ENCODE peak calls at places on chromosomes 11 and 22, in seven cellular contexts. T is esophagus muscularis mucosa, J is ovary, M is adipocyte, A is thoracic aorta, B is HCT116, Q is IMR-90. K is an unnamed sample.

GRCh38 chr22:49350441-49351121 is 477.1 kb downstream of the BRD1 start:
- DNase-seq in J (no peak), B (no peak), M (no peak), A (no peak), Q (no peak), T (no peak), K (peak; percentile 16)

GRCh38 chr11:84965484-84965883 is 661.7 kb downstream of the DLG2 start:
- DNase-seq in B (no peak), A (no peak), Q (no peak), M (no peak), T (no peak), J (no peak), K (no peak)

GRCh38 chr11:47192111-47192510 is 5.9 kb upstream of the PACSIN3 start:
- DNase-seq in Q (no peak), B (no peak), A (no peak), J (no peak), M (no peak), T (no peak), K (no peak)

GRCh38 chr11:102309621-102310541 is 7.4 kb upstream of the BIRC3 start:
- DNase-seq in T (no peak), J (no peak), A (no peak), Q (no peak), B (no peak), M (peak; percentile 53), K (no peak)

GRCh38 chr11:35391922-35392813 is 27.2 kb downstream of the SLC1A2 start:
- DNase-seq in Q (peak; percentile 84), B (peak; percentile 49), T (peak; percentile 94), M (peak; percentile 93), J (peak; percentile 65), A (peak; percentile 21), K (peak; percentile 84)

GRCh38 chr11:35714882-35715612 is 52.5 kb downstream of the TRIM44 start:
- DNase-seq in M (peak; percentile 18), Q (peak; percentile 76), T (no peak), A (no peak), J (no peak), B (no peak), K (no peak)

GRCh38 chr11:1771273-1771672 is 7.5 kb upstream of the CTSD start:
- DNase-seq in B (no peak), A (peak; percentile 0), T (no peak), M (no peak), J (no peak), Q (no peak), K (no peak)

GRCh38 chr11:57370251-57370650 is 10.7 kb downstream of the PRG3 start:
- DNase-seq in T (no peak), A (no peak), B (no peak), M (peak; percentile 31), J (no peak), Q (peak; percentile 73), K (peak; percentile 60)

GRCh38 chr22:49768961-49769690 is 58.5 kb downstream of the BRD1 start:
- DNase-seq in T (no peak), Q (peak; percentile 61), A (no peak), B (no peak), M (no peak), J (peak; percentile 60), K (no peak)

GRCh38 chr22:49324527-49325491 is 502.9 kb downstream of the BRD1 start:
- DNase-seq in M (no peak), A (no peak), Q (no peak), J (no peak), T (peak; percentile 87), B (no peak), K (no peak)

GRCh38 chr11:120141144-120142071 is 3.5 kb upstream of the TRIM29 start:
- DNase-seq in Q (no peak), B (no peak), J (no peak), A (no peak), M (no peak), T (peak; percentile 89), K (no peak)

GRCh38 chr11:121932646-121933185 is 183.3 kb downstream of the BLID start:
- DNase-seq in M (peak; percentile 15), Q (no peak), T (peak; percentile 7), J (no peak), A (no peak), B (no peak), K (no peak)

GRCh38 chr11:82864268-82864667 is 36.0 kb downstream of the PRCP start:
- DNase-seq in T (no peak), B (peak; percentile 32), Q (peak; percentile 41), J (peak; percentile 39), A (no peak), M (peak; percentile 57), K (peak; percentile 55)

DNA sequence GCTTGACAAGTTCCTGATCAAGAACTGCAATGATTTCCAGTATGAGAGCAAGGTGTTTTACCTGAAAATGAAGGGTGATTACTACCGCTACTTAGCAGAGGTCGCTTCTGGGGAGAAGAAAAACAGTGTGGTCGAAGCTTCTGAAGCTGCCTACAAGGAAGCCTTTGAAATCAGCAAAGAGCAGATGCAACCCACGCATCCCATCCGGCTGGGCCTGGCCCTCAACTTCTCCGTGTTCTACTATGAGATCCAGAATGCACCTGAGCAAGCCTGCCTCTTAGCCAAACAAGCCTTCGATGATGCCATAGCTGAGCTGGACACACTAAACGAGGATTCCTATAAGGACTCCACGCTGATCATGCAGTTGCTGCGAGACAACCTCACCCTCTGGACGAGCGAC is 12.0 kb downstream of the YWHAH start:
- DNase-seq in A (no peak), M (no peak), B (no peak), J (no peak), T (no peak), Q (no peak), K (no peak)
- H3K4me3 ChIP-seq in A (no peak overlapping the region), M (no peak overlapping the region), B (no peak overlapping the region), J (no peak overlapping the region), T (no peak overlapping the region), Q (no peak overlapping the region), K (no peak overlapping the region)

DNA sequence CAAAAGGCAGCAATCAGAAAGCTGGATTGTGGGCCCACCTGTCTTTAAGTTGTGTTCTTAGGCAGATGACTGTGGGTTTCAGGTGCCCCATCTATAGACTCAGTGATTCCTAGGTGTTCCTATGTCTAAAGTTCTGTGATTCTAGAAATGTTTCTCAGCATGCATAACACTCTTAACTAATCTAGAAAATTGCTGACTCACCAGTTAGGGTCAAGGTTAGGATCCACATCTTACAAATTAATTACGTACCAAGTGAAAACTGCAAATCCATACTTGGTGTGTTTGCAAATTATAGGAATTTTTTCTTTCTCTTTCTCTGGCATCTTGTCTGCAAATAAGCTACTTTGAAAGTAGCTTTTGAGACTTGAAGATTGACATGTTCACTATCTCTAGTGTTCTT is 7.7 kb downstream of the CECR2 start:
- DNase-seq in B (no peak), M (no peak), T (no peak), J (no peak), Q (no peak), A (no peak), K (no peak)
- H3K27me3 ChIP-seq in B (no peaks in the 10 kb centered on the region), M (peaks cover 49% of the 10 kb centered on the region), T (no peaks in the 10 kb centered on the region), J (no peaks in the 10 kb centered on the region), Q (peaks cover 2% of the 10 kb centered on the region), A (no peaks in the 10 kb centered on the region), K (peaks cover 9% of the 10 kb centered on the region)

DNA sequence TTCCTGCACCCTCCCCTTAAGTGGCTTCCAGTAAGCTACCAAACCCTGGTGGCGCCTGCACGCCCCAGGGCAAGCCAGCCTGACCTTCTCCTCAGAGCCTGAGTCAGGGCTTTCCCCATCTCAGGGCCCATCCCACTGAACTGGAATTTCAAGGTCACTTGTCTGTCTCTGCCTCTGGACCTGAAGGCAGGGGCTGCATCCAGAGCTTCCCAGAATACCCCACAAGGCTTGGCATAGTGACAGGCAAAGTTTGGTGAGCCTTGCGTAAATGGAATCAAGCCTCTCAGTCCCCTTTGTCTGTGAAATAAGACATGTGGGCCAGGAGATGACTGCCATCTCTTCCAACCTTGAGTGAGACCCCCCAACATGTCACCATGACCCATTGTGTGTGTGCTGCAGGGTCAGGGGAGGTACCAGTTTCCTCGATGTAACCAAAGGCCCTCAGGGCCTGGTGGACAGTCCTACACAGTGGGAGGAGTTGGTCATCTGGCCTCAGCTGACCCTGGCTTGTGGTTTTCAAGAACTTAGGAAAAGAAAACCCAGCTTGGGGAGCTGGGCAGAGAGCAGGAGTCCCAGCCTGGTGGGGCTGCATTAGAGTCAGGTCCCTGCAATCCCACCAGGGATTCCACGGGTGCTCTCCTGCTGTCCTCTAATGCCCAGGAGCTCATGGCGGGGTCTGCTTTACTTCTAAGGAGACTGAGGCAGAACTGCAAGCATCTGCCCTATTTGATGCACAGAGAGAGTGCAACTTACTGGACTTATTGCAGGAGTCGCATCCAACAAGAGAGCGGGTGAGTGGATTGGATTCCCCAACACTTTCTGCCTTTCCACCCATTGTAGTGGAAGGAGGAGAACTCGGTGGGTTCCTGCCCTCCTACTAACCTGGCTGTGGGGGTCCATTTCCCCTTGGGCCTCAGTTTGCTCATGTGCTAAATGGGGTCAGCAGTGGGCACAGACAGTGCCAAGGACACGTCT is 8.8 kb downstream of the ALX4 start:
- DNase-seq in T (no peak), M (peak; percentile 73), Q (no peak), A (no peak), J (no peak), B (no peak), K (peak; percentile 33)
- H3K4me3 ChIP-seq in T (no peak overlapping the region), M (no peak overlapping the region), Q (no peak overlapping the region), A (no peak overlapping the region), J (no peak overlapping the region), B (no peak overlapping the region), K (no peak overlapping the region)

GRCh38 chr11:69233761-69234136 is 60.2 kb upstream of the MYEOV start:
- DNase-seq in Q (no peak), A (no peak), M (no peak), J (no peak), T (no peak), B (no peak), K (no peak)
- H3K27me3 ChIP-seq in Q (peaks cover 47% of the 10 kb centered on the region), A (no peaks in the 10 kb centered on the region), M (peaks cover 45% of the 10 kb centered on the region), J (no peaks in the 10 kb centered on the region), T (no peaks in the 10 kb centered on the region), B (no peaks in the 10 kb centered on the region), K (no peaks in the 10 kb centered on the region)

GRCh38 chr11:107018902-107019493 is 722 bp upstream of the GUCY1A2 start:
- DNase-seq in B (no peak), Q (peak; percentile 61), J (peak; percentile 54), A (no peak), T (no peak), M (peak; percentile 91), K (peak; percentile 72)
- H3K4me3 ChIP-seq in B (no peak overlapping the region), Q (peak overlapping the region; percentile 21), J (peak overlapping the region; percentile 49), A (peak overlapping the region; percentile 47), T (peak overlapping the region; percentile 49), M (peak overlapping the region; percentile 89), K (peak overlapping the region; percentile 37)

K was measured in MG63.